ENCODE peak calls at places on chromosomes 6 and 20, in nine cellular contexts. T is heart left ventricle, V is cardiac muscle cell, L is ovary, X is Panc1, J is MM.1S, H is upper lobe of right lung, Q is transverse colon, E is uterus. I is an unnamed sample. For H3K27me3, the result is how much of the 10 kb centered on the place peaks cover.

GRCh38 chr6:48560408-48560807 is 449.4 kb upstream of the PTCHD4 start:
- DNase-seq in T (no peak), H (no peak), E (no peak), J (no peak), Q (no peak), X (no peak), V (no peak), L (no peak), I (no peak)

GRCh38 chr6:48535569-48535968 is 424.6 kb upstream of the PTCHD4 start:
- DNase-seq in E (no peak), Q (no peak), H (no peak), L (no peak), T (no peak), V (no peak), J (no peak), X (no peak), I (no peak)

GRCh38 chr6:37452522-37452921 is 19.5 kb downstream of the CMTR1 start:
- DNase-seq in T (no peak), V (no peak), X (no peak), Q (no peak), E (no peak), J (no peak), L (no peak), H (no peak), I (no peak)

GRCh38 chr20:47115694-47116093 is 221.1 kb downstream of the EYA2 start:
- DNase-seq in X (no peak), T (no peak), H (no peak), L (no peak), J (no peak), Q (no peak), E (no peak), V (no peak), I (no peak)

GRCh38 chr6:3793545-3793944 is 42.0 kb upstream of the PXDC1 start:
- DNase-seq in L (no peak), T (no peak), Q (no peak), J (no peak), X (no peak), E (no peak), H (no peak), V (no peak), I (no peak)

GRCh38 chr20:51388227-51388626 is 154.3 kb downstream of the NFATC2 start:
- DNase-seq in X (no peak), Q (no peak), V (no peak), E (no peak), J (no peak), T (no peak), H (no peak), L (no peak), I (no peak)

GRCh38 chr6:167930300-167930699 is 67.2 kb upstream of the KIF25 start:
- DNase-seq in H (no peak), E (no peak), V (no peak), Q (no peak), L (no peak), X (no peak), J (no peak), T (no peak), I (no peak)

GRCh38 chr20:50837532-50838321 is 42.9 kb downstream of the BCAS4 start:
- DNase-seq in V (no peak), L (peak), Q (no peak), J (no peak), X (no peak), E (peak), H (no peak), T (peak), I (no peak)

GRCh38 chr6:47473791-47474351 is 3.7 kb upstream of the CD2AP start:
- DNase-seq in V (no peak), J (no peak), Q (no peak), E (no peak), T (no peak), X (no peak), L (no peak), H (no peak), I (no peak)

GRCh38 chr6:21500894-21501293 is 92.7 kb upstream of the SOX4 start:
- DNase-seq in H (no peak), J (no peak), T (no peak), L (no peak), V (no peak), E (no peak), X (no peak), Q (peak), I (no peak)

GRCh38 chr20:16404171-16404570 is 169.1 kb downstream of the KIF16B start:
- DNase-seq in Q (no peak), J (no peak), X (no peak), T (no peak), L (no peak), E (no peak), V (no peak), H (no peak), I (no peak)

GRCh38 chr6:100796049-100796823 is 84.9 kb downstream of the ASCC3 start:
- DNase-seq in H (no peak), Q (no peak), E (no peak), J (peak), T (no peak), X (no peak), V (no peak), L (no peak), I (no peak)

GRCh38 chr6:44022671-44023352 is 104.4 kb downstream of the MRPL14 start:
- DNase-seq in L (no peak), X (no peak), H (peak), T (no peak), V (no peak), E (no peak), J (no peak), Q (no peak), I (no peak)

GRCh38 chr6:111096246-111096645 is 8.9 kb downstream of the SLC16A10 start:
- DNase-seq in V (no peak), Q (peak), J (peak), E (no peak), X (no peak), H (peak), L (no peak), T (no peak), I (peak)

GRCh38 chr20:46088409-46089075 is 1.2 kb downstream of the NCOA5 start:
- DNase-seq in X (no peak), Q (no peak), T (no peak), E (no peak), H (no peak), V (no peak), J (peak), L (no peak), I (no peak)

GRCh38 chr6:47630587-47630986 is 67.8 kb upstream of the ADGRF4 start:
- DNase-seq in X (no peak), Q (no peak), H (no peak), V (no peak), E (no peak), L (no peak), J (no peak), T (no peak), I (no peak)

GRCh38 chr20:12653642-12654041 is 355.1 kb upstream of the SPTLC3 start:
- DNase-seq in J (no peak), X (no peak), E (no peak), L (no peak), Q (no peak), V (no peak), T (no peak), H (no peak), I (no peak)

GRCh38 chr6:154197176-154197850 is 158.3 kb downstream of the OPRM1 start:
- DNase-seq in T (no peak), Q (no peak), H (no peak), V (no peak), E (no peak), J (no peak), L (no peak), X (no peak), I (no peak)

GRCh38 chr6:89495961-89496535 is 63.1 kb downstream of the ANKRD6 start:
- DNase-seq in J (no peak), L (no peak), T (no peak), H (no peak), E (no peak), V (no peak), Q (no peak), X (no peak), I (no peak)
- TF ChIP-seq CTCF in J (no peak), L (no peak), T (no peak), H (no peak), E (no peak), V (no peak), Q (no peak), X (no peak), I (no peak)

GRCh38 chr6:18350271-18350670 is 36.9 kb upstream of the RNF144B start:
- DNase-seq in T (no peak), L (no peak), J (no peak), X (no peak), E (no peak), Q (no peak), H (peak), V (no peak), I (no peak)

GRCh38 chr6:18349350-18349749 is 37.8 kb upstream of the RNF144B start:
- DNase-seq in T (no peak), L (no peak), J (no peak), Q (no peak), V (no peak), H (no peak), X (no peak), E (no peak), I (no peak)

GRCh38 chr6:18352001-18352400 is 35.1 kb upstream of the RNF144B start:
- DNase-seq in J (no peak), Q (no peak), L (no peak), E (no peak), T (no peak), V (no peak), X (no peak), H (no peak), I (no peak)

GRCh38 chr6:18350728-18351127 is 36.4 kb upstream of the RNF144B start:
- DNase-seq in V (no peak), T (no peak), J (no peak), H (no peak), X (no peak), L (no peak), E (no peak), Q (no peak), I (no peak)

GRCh38 chr6:18352842-18353241 is 34.3 kb upstream of the RNF144B start:
- DNase-seq in H (no peak), X (no peak), T (no peak), J (no peak), V (no peak), L (no peak), Q (no peak), E (no peak), I (no peak)
- H3K27ac ChIP-seq in H (no peak), X (no peak), T (no peak), J (no peak), V (no peak), L (no peak), Q (no peak), E (no peak), I (no peak)

GRCh38 chr6:170073846-170074245 is 217.0 kb downstream of the DLL1 start:
- DNase-seq in V (no peak), L (no peak), Q (peak), E (no peak), T (no peak), J (no peak), X (no peak), H (no peak), I (no peak)

GRCh38 chr6:170075659-170076223 is 215.1 kb downstream of the DLL1 start:
- DNase-seq in T (no peak), V (no peak), J (no peak), X (no peak), H (no peak), E (no peak), L (no peak), Q (peak), I (no peak)

GRCh38 chr6:170074435-170074834 is 216.4 kb downstream of the DLL1 start:
- DNase-seq in X (no peak), T (no peak), J (no peak), E (no peak), H (no peak), Q (peak), L (no peak), V (no peak), I (no peak)

GRCh38 chr6:170074907-170075306 is 216.0 kb downstream of the DLL1 start:
- DNase-seq in T (no peak), V (no peak), Q (peak), J (no peak), E (no peak), X (no peak), L (no peak), H (no peak), I (no peak)

GRCh38 chr6:170076466-170077165 is 214.3 kb downstream of the DLL1 start:
- DNase-seq in E (no peak), V (no peak), T (no peak), Q (peak), J (no peak), H (peak), L (no peak), X (no peak), I (no peak)
- H3K27me3 ChIP-seq in E (under half), V (under half), T (under half), Q (under half), J (under half), H (under half), L (under half), X (under half), I (under half)

GRCh38 chr6:16508959-16509358 is 252.3 kb downstream of the ATXN1 start:
- DNase-seq in J (no peak), V (no peak), E (no peak), Q (no peak), L (no peak), T (no peak), X (no peak), H (no peak), I (no peak)

GRCh38 chr6:16512585-16513109 is 248.6 kb downstream of the ATXN1 start:
- DNase-seq in H (no peak), J (no peak), T (no peak), L (no peak), Q (no peak), V (no peak), E (no peak), X (no peak), I (no peak)

GRCh38 chr6:16511723-16512584 is 249.3 kb downstream of the ATXN1 start:
- DNase-seq in X (no peak), L (no peak), Q (peak), T (no peak), E (no peak), V (no peak), J (peak), H (no peak), I (no peak)

GRCh38 chr6:16510245-16510644 is 251.0 kb downstream of the ATXN1 start:
- DNase-seq in H (no peak), V (no peak), Q (no peak), J (no peak), L (no peak), E (no peak), X (no peak), T (no peak), I (no peak)

GRCh38 chr6:16511048-16511660 is 250.1 kb downstream of the ATXN1 start:
- DNase-seq in H (no peak), E (no peak), T (no peak), J (no peak), L (no peak), Q (no peak), X (peak), V (peak), I (no peak)
- TF ChIP-seq CTCF in H (peak), E (peak), T (peak), J (peak), L (no peak), Q (peak), X (peak), V (peak), I (peak)